ENCODE peak calls at places on chromosome 10, in five cellular contexts. One of them, this sample, is unnamed.

GRCh38 chr10:24247841-24248240 is 38.9 kb downstream of the KIAA1217 start:
- DNase-seq in prostate gland: no peak
- DNase-seq in spleen: no peak
- DNase-seq in GM23338: no peak
- DNase-seq in GM12891: no peak
- DNase-seq in this sample: no peak

GRCh38 chr10:30172663-30173062 is 113.3 kb upstream of the JCAD start:
- DNase-seq in prostate gland: no peak
- DNase-seq in spleen: no peak
- DNase-seq in GM12891: no peak
- DNase-seq in GM23338: no peak
- DNase-seq in this sample: no peak

GRCh38 chr10:59905735-59906416 is 480 bp downstream of the CCDC6 start:
- DNase-seq in prostate gland: no peak
- DNase-seq in GM23338: no peak
- DNase-seq in spleen: peak
- DNase-seq in GM12891: no peak
- DNase-seq in this sample: no peak

GRCh38 chr10:137606-138005 is 2.4 kb downstream of the ZMYND11 start:
- DNase-seq in spleen: no peak
- DNase-seq in prostate gland: no peak
- DNase-seq in GM12891: no peak
- DNase-seq in GM23338: no peak
- DNase-seq in this sample: no peak

GRCh38 chr10:95196053-95196452 is 2.0 kb downstream of the ACSM6 start:
- DNase-seq in GM12891: no peak
- DNase-seq in spleen: no peak
- DNase-seq in GM23338: peak
- DNase-seq in prostate gland: no peak
- DNase-seq in this sample: no peak

GRCh38 chr10:21134645-21135395 is 237.7 kb upstream of the NEBL start:
- DNase-seq in GM12891: no peak
- DNase-seq in prostate gland: no peak
- DNase-seq in GM23338: no peak
- DNase-seq in spleen: no peak
- DNase-seq in this sample: no peak

GRCh38 chr10:109996225-109996624 is 11.6 kb upstream of the ADD3 start:
- DNase-seq in GM23338: no peak
- DNase-seq in GM12891: no peak
- DNase-seq in prostate gland: no peak
- DNase-seq in spleen: no peak
- DNase-seq in this sample: no peak

GRCh38 chr10:85430991-85431390 is 935.6 kb downstream of the GRID1 start:
- DNase-seq in GM23338: no peak
- DNase-seq in spleen: no peak
- DNase-seq in GM12891: no peak
- DNase-seq in prostate gland: no peak
- DNase-seq in this sample: no peak

GRCh38 chr10:95792874-95793285 is 36.9 kb downstream of the ENTPD1 start:
- DNase-seq in GM23338: peak
- DNase-seq in prostate gland: no peak
- DNase-seq in spleen: no peak
- DNase-seq in GM12891: no peak
- DNase-seq in this sample: no peak

GRCh38 chr10:108393111-108393510 is 1228.6 kb upstream of the SORCS1 start:
- DNase-seq in GM23338: no peak
- DNase-seq in prostate gland: no peak
- DNase-seq in spleen: no peak
- DNase-seq in GM12891: no peak
- DNase-seq in this sample: no peak

GRCh38 chr10:103787251-103787816 is 68.0 kb downstream of the SH3PXD2A start:
- DNase-seq in GM23338: no peak
- DNase-seq in GM12891: no peak
- DNase-seq in spleen: no peak
- DNase-seq in prostate gland: no peak
- DNase-seq in this sample: no peak
- TF ChIP-seq POLR2AphosphoS5 in GM23338: no peak
- TF ChIP-seq POLR2AphosphoS5 in GM12891: no peak
- TF ChIP-seq POLR2AphosphoS5 in spleen: no peak
- TF ChIP-seq POLR2AphosphoS5 in prostate gland: no peak
- TF ChIP-seq POLR2AphosphoS5 in this sample: no peak

GRCh38 chr10:93462881-93463280 is 19.3 kb downstream of the MYOF start:
- DNase-seq in spleen: no peak
- DNase-seq in GM23338: no peak
- DNase-seq in prostate gland: no peak
- DNase-seq in GM12891: no peak
- DNase-seq in this sample: no peak
- TF ChIP-seq POLR2AphosphoS5 in spleen: peak
- TF ChIP-seq POLR2AphosphoS5 in GM23338: no peak
- TF ChIP-seq POLR2AphosphoS5 in prostate gland: peak
- TF ChIP-seq POLR2AphosphoS5 in GM12891: no peak
- TF ChIP-seq POLR2AphosphoS5 in this sample: no peak

GRCh38 chr10:126062132-126063032 is 166.0 kb downstream of the FANK1 start:
- DNase-seq in spleen: no peak
- DNase-seq in prostate gland: no peak
- DNase-seq in GM23338: no peak
- DNase-seq in GM12891: no peak
- DNase-seq in this sample: peak
- TF ChIP-seq POLR2AphosphoS5 in spleen: peak
- TF ChIP-seq POLR2AphosphoS5 in prostate gland: no peak
- TF ChIP-seq POLR2AphosphoS5 in GM23338: no peak
- TF ChIP-seq POLR2AphosphoS5 in GM12891: no peak
- TF ChIP-seq POLR2AphosphoS5 in this sample: peak

GRCh38 chr10:133087679-133088523 is at the start of gene ADGRA1:
- DNase-seq in GM12891: no peak
- DNase-seq in prostate gland: no peak
- DNase-seq in GM23338: peak
- DNase-seq in spleen: no peak
- DNase-seq in this sample: no peak
- TF ChIP-seq POLR2AphosphoS5 in GM12891: no peak
- TF ChIP-seq POLR2AphosphoS5 in prostate gland: no peak
- TF ChIP-seq POLR2AphosphoS5 in GM23338: no peak
- TF ChIP-seq POLR2AphosphoS5 in spleen: no peak
- TF ChIP-seq POLR2AphosphoS5 in this sample: no peak

GRCh38 chr10:36574212-36574611 is 551.2 kb upstream of the ANKRD30A start:
- DNase-seq in spleen: no peak
- DNase-seq in GM12891: no peak
- DNase-seq in GM23338: no peak
- DNase-seq in prostate gland: no peak
- DNase-seq in this sample: peak
- TF ChIP-seq POLR2AphosphoS5 in spleen: no peak
- TF ChIP-seq POLR2AphosphoS5 in GM12891: no peak
- TF ChIP-seq POLR2AphosphoS5 in GM23338: no peak
- TF ChIP-seq POLR2AphosphoS5 in prostate gland: no peak
- TF ChIP-seq POLR2AphosphoS5 in this sample: no peak

GRCh38 chr10:100989088-100989487 is 1.7 kb downstream of the TWNK start:
- DNase-seq in spleen: peak
- DNase-seq in GM12891: no peak
- DNase-seq in GM23338: no peak
- DNase-seq in prostate gland: no peak
- DNase-seq in this sample: no peak
- TF ChIP-seq POLR2AphosphoS5 in spleen: no peak
- TF ChIP-seq POLR2AphosphoS5 in GM12891: no peak
- TF ChIP-seq POLR2AphosphoS5 in GM23338: no peak
- TF ChIP-seq POLR2AphosphoS5 in prostate gland: no peak
- TF ChIP-seq POLR2AphosphoS5 in this sample: no peak

GRCh38 chr10:126955934-126956711 is 50.9 kb downstream of the DOCK1 start:
- DNase-seq in prostate gland: no peak
- DNase-seq in GM12891: no peak
- DNase-seq in GM23338: no peak
- DNase-seq in spleen: no peak
- DNase-seq in this sample: no peak
- TF ChIP-seq POLR2AphosphoS5 in prostate gland: no peak
- TF ChIP-seq POLR2AphosphoS5 in GM12891: no peak
- TF ChIP-seq POLR2AphosphoS5 in GM23338: no peak
- TF ChIP-seq POLR2AphosphoS5 in spleen: no peak
- TF ChIP-seq POLR2AphosphoS5 in this sample: no peak

This sample was measured in breast epithelium.